ENCODE peak calls at places on chromosomes 16 and 17, in nine cellular contexts. I is OCI-LY7, S is PC-3, G is fibroblast of lung, U is GM23248, K is A549, B is mesenchymal stem cell, J is mesendoderm, R is HCT116. N is an unnamed sample.

GRCh38 chr17:82602986-82603385 is 45.3 kb downstream of the WDR45B start:
- DNase-seq in I (no peak), S (no peak), G (no peak), U (no peak), K (no peak), B (no peak), J (no peak), R (no peak), N (no peak)

GRCh38 chr16:78317871-78318270 is 218.4 kb downstream of the WWOX start:
- DNase-seq in I (no peak), S (no peak), G (no peak), U (no peak), K (no peak), B (peak), J (no peak), R (no peak), N (no peak)

GRCh38 chr16:8569650-8570338 is 20.5 kb downstream of the TMEM114 start:
- DNase-seq in I (no peak), S (no peak), G (no peak), U (no peak), K (no peak), B (no peak), J (no peak), R (no peak), N (no peak)

GRCh38 chr16:31508706-31509523 is 724 bp upstream of the RUSF1 start:
- DNase-seq in I (no peak), S (no peak), G (peak), U (peak), K (no peak), B (no peak), J (no peak), R (no peak), N (peak)

GRCh38 chr17:2282297-2282873 is 21.2 kb downstream of the SMG6 start:
- DNase-seq in I (peak), S (peak), G (peak), U (peak), K (peak), B (peak), J (peak), R (peak), N (peak)

GRCh38 chr17:80926601-80927250 is 64.9 kb upstream of the CHMP6 start:
- DNase-seq in I (no peak), S (no peak), G (no peak), U (no peak), K (no peak), B (no peak), J (peak), R (no peak), N (no peak)

GRCh38 chr17:17737938-17738894 is 57.0 kb downstream of the RAI1 start:
- DNase-seq in I (no peak), S (no peak), G (peak), U (no peak), K (no peak), B (peak), J (no peak), R (no peak), N (peak)

GRCh38 chr17:45430006-45430737 is 2.5 kb downstream of the ARHGAP27 start:
- DNase-seq in I (no peak), S (no peak), G (no peak), U (peak), K (no peak), B (no peak), J (no peak), R (no peak), N (no peak)

GRCh38 chr17:15341385-15341849 is at the start of gene TEKT3:
- DNase-seq in I (no peak), S (no peak), G (peak), U (peak), K (peak), B (peak), J (peak), R (no peak), N (peak)

GRCh38 chr16:49821614-49822282 is 34.2 kb downstream of the ZNF423 start:
- DNase-seq in I (no peak), S (no peak), G (no peak), U (no peak), K (no peak), B (no peak), J (peak), R (no peak), N (no peak)

GRCh38 chr17:61076649-61077048 is 323.0 kb upstream of the TBX2 start:
- DNase-seq in I (no peak), S (no peak), G (peak), U (peak), K (no peak), B (peak), J (no peak), R (no peak), N (no peak)

GRCh38 chr16:9929836-9930235 is 252.4 kb downstream of the GRIN2A start:
- DNase-seq in I (no peak), S (no peak), G (no peak), U (no peak), K (no peak), B (no peak), J (no peak), R (no peak), N (no peak)

GRCh38 chr17:6554336-6554735 is 2.0 kb downstream of the PITPNM3 start:
- DNase-seq in I (no peak), S (no peak), G (no peak), U (no peak), K (no peak), B (no peak), J (no peak), R (no peak), N (no peak)

GRCh38 chr17:6556121-6557039 is at the start of gene PITPNM3:
- DNase-seq in I (no peak), S (peak), G (no peak), U (peak), K (no peak), B (peak), J (no peak), R (no peak), N (peak)

GRCh38 chr17:6554871-6555330 is 1.5 kb downstream of the PITPNM3 start:
- DNase-seq in I (no peak), S (peak), G (no peak), U (no peak), K (no peak), B (no peak), J (peak), R (no peak), N (no peak)

GRCh38 chr17:6557040-6557438 is 684 bp upstream of the PITPNM3 start:
- DNase-seq in I (no peak), S (no peak), G (no peak), U (no peak), K (no peak), B (no peak), J (no peak), R (no peak), N (no peak)

GRCh38 chr17:6555331-6556120 is 829 bp downstream of the PITPNM3 start:
- DNase-seq in I (no peak), S (peak), G (no peak), U (peak), K (no peak), B (peak), J (peak), R (no peak), N (peak)
- H3K4me3 ChIP-seq in I (no peak), S (peak), G (peak), U (peak), K (peak), B (peak), J (peak), R (peak), N (peak)

GRCh38 chr17:72876413-72876812 is 216.1 kb downstream of the SLC39A11 start:
- DNase-seq in I (no peak), S (no peak), G (no peak), U (no peak), K (no peak), B (no peak), J (no peak), R (no peak), N (no peak)
- H3K4me2 ChIP-seq in I (no peak), S (no peak), G (no peak), U (no peak), K (no peak), B (no peak), J (no peak), R (no peak), N (no peak)

DNA sequence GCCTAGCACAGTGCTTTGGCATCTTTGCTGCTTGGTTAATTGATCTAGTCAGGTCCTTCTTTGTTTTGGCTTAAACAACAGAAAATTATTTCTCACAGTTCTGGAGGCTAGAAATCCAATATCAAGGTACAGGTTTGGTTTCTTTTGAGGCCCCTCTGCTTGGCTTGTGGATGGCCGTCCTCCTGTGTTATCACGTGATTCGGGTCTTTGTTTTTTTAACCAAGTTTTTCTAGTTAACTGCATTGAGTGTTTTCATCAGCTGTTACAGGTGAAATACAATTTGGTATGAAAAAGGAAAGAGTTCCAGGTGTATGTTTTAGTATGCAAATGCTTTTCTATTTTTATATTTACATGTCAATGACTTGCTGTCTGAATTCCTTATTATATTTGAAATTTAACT is 2.8 kb downstream of the NLK start:
- DNase-seq in I (peak), S (no peak), G (no peak), U (no peak), K (no peak), B (no peak), J (no peak), R (no peak), N (no peak)
- H3K4me3 ChIP-seq in I (peak), S (peak), G (peak), U (peak), K (no peak), B (peak), J (no peak), R (no peak), N (no peak)

GRCh38 chr16:67549936-67550335 is 12.4 kb upstream of the CTCF start:
- DNase-seq in I (no peak), S (no peak), G (no peak), U (no peak), K (no peak), B (no peak), J (no peak), R (no peak), N (no peak)
- H3K4me2 ChIP-seq in I (peak), S (no peak), G (no peak), U (no peak), K (no peak), B (no peak), J (no peak), R (no peak), N (no peak)

GRCh38 chr16:324201-324450 is 28.4 kb downstream of the AXIN1 start:
- DNase-seq in I (no peak), S (no peak), G (no peak), U (no peak), K (no peak), B (no peak), J (no peak), R (no peak), N (no peak)

GRCh38 chr16:321532-321931 is 31.0 kb downstream of the AXIN1 start:
- DNase-seq in I (no peak), S (no peak), G (no peak), U (no peak), K (no peak), B (no peak), J (no peak), R (no peak), N (no peak)

GRCh38 chr16:322476-323143 is 29.9 kb downstream of the AXIN1 start:
- DNase-seq in I (no peak), S (no peak), G (no peak), U (no peak), K (no peak), B (no peak), J (no peak), R (no peak), N (no peak)

GRCh38 chr16:325375-326155 is 27.0 kb downstream of the AXIN1 start:
- DNase-seq in I (no peak), S (no peak), G (no peak), U (no peak), K (no peak), B (no peak), J (no peak), R (no peak), N (no peak)

DNA sequence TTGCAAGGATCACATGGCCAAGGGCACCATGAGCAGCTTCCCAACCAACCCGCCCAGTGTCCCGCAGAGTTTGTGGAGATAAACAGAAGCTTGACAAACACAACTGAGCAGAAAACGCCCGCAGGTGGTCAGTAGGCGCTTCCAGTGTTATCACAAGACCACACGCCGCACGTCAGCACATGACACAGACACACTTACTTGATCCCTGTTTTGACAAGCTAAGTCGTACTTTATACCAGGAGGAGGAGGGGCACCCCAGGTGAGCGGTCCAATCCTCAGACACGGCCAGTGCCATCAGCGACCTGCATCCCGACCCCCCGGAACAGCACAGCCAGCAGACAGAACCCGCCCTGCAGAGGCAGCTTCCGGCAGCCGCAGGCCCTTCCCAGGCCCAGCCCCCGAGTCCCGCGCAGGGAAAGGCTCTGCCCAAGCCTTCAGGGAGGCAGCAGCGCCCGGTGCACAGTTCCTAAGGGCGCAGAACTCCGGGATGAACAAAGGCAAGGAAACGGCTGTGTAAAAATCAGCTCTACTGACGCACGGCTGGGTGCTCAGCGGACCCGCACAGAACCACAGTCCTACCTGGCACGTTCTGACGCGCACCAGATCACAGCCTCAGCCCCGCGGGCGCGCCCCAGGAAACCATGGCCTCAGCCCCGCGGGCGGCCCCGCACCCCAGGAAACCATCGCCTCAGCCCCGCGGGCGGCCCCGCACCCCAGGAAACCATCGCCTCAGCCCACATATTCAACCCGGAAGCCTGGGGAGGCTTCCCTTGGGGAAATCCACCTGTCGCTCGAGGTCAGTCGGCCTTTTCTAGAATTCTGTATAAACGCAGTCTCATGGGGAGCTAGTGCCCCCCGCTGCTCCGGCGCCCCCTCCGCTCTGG is 27.8 kb downstream of the AXIN1 start:
- DNase-seq in I (peak), S (no peak), G (no peak), U (no peak), K (no peak), B (no peak), J (no peak), R (no peak), N (no peak)
- H3K4me3 ChIP-seq in I (no peak), S (no peak), G (no peak), U (no peak), K (no peak), B (no peak), J (no peak), R (no peak), N (no peak)

GRCh38 chr16:73052441-73053030 is 4.6 kb upstream of the ZFHX3 start:
- DNase-seq in I (no peak), S (no peak), G (peak), U (no peak), K (no peak), B (no peak), J (peak), R (no peak), N (no peak)

GRCh38 chr16:73053038-73053378 is 5.1 kb upstream of the ZFHX3 start:
- DNase-seq in I (no peak), S (no peak), G (no peak), U (no peak), K (no peak), B (no peak), J (no peak), R (no peak), N (no peak)

GRCh38 chr16:73054732-73055481 is 7.0 kb upstream of the ZFHX3 start:
- DNase-seq in I (peak), S (peak), G (peak), U (peak), K (no peak), B (peak), J (peak), R (no peak), N (peak)

GRCh38 chr16:73053379-73054130 is 5.6 kb upstream of the ZFHX3 start:
- DNase-seq in I (no peak), S (peak), G (peak), U (no peak), K (peak), B (peak), J (peak), R (peak), N (peak)

GRCh38 chr16:73054131-73054496 is 6.2 kb upstream of the ZFHX3 start:
- DNase-seq in I (no peak), S (no peak), G (no peak), U (no peak), K (no peak), B (no peak), J (no peak), R (no peak), N (no peak)
- H3K4me2 ChIP-seq in I (peak), S (peak), G (peak), U (no peak), K (peak), B (no peak), J (no peak), R (peak), N (no peak)

DNA sequence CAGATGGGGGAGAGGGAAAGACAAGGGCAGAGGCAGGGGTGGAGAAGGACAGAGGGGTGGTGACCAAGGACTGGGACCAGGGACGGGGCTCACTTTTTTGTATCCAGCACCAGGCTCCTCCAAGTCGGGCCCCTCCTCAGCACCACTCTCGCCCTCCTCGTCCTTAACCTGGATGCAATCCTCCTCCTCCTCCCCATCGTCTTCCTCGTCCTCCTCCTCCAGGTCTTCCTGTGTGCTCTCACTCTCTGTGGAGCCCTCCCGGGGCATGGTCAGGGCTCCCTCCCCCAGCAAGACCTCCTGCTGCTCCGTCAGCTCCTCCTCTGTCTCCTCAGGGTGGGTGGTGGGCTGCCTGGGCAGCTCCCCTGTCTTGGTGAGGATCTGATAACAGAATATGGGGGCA is 16.8 kb downstream of the G6PC3 start:
- DNase-seq in I (no peak), S (no peak), G (no peak), U (no peak), K (no peak), B (no peak), J (no peak), R (no peak), N (no peak)
- H3K4me3 ChIP-seq in I (no peak), S (no peak), G (no peak), U (no peak), K (peak), B (peak), J (no peak), R (peak), N (no peak)

GRCh38 chr17:50133028-50133768 is 3.2 kb upstream of the SAMD14 start:
- DNase-seq in I (no peak), S (peak), G (peak), U (peak), K (no peak), B (peak), J (peak), R (no peak), N (no peak)

GRCh38 chr17:50135316-50136095 is 5.5 kb upstream of the SAMD14 start:
- DNase-seq in I (no peak), S (no peak), G (no peak), U (no peak), K (no peak), B (no peak), J (no peak), R (no peak), N (no peak)

GRCh38 chr17:50132104-50132794 is 2.3 kb upstream of the SAMD14 start:
- DNase-seq in I (no peak), S (no peak), G (no peak), U (no peak), K (no peak), B (no peak), J (no peak), R (no peak), N (no peak)

GRCh38 chr17:50134206-50135110 is 4.5 kb upstream of the SAMD14 start:
- DNase-seq in I (no peak), S (no peak), G (no peak), U (peak), K (no peak), B (no peak), J (peak), R (no peak), N (no peak)

GRCh38 chr17:50133769-50134099 is 3.8 kb upstream of the SAMD14 start:
- DNase-seq in I (no peak), S (no peak), G (no peak), U (peak), K (no peak), B (no peak), J (no peak), R (no peak), N (no peak)
- H3K4me2 ChIP-seq in I (no peak), S (no peak), G (no peak), U (no peak), K (peak), B (no peak), J (no peak), R (no peak), N (no peak)

GRCh38 chr17:48504953-48505352 is 25.9 kb downstream of the HOXB1 start:
- DNase-seq in I (no peak), S (no peak), G (no peak), U (no peak), K (no peak), B (no peak), J (no peak), R (no peak), N (no peak)
- H3K4me3 ChIP-seq in I (no peak), S (no peak), G (no peak), U (no peak), K (no peak), B (no peak), J (no peak), R (no peak), N (no peak)

N was measured in mammary epithelial cell.